ENCODE peak calls at places on chromosomes 4 and X, in nine cellular contexts. R, V, N, L, C, T, J, U and M are unnamed samples.

GRCh38 chr4:79050521-79050880 is 111.3 kb upstream of the PAQR3 start:
- DNase-seq in U (peak; percentile 54), N (no peak), V (no peak), T (no peak), R (no peak), J (no peak), C (no peak), L (no peak), M (no peak)

GRCh38 chr4:143384381-143384994 is 47.8 kb downstream of the GAB1 start:
- DNase-seq in U (no peak), V (no peak), C (no peak), R (no peak), N (no peak), L (peak; percentile 47), J (no peak), T (no peak), M (no peak)

GRCh38 chr4:164358400-164358799 is 395.5 kb upstream of the SMIM31 start:
- DNase-seq in T (no peak), V (no peak), C (no peak), U (no peak), N (no peak), R (no peak), J (no peak), L (no peak), M (no peak)

GRCh38 chr4:99722662-99723061 is 65.0 kb upstream of the C4orf54 start:
- DNase-seq in N (peak; percentile 24), T (no peak), V (no peak), U (no peak), R (no peak), L (peak; percentile 1), J (no peak), C (no peak), M (no peak)

GRCh38 chrX:53421772-53422090 is 723 bp downstream of the SMC1A start:
- DNase-seq in V (no peak), J (no peak), R (no peak), U (no peak), C (no peak), T (no peak), N (no peak), L (no peak), M (no peak)

GRCh38 chrX:9519546-9520210 is 54.8 kb downstream of the TBL1X start:
- DNase-seq in N (no peak), V (no peak), U (no peak), J (no peak), C (no peak), L (no peak), T (no peak), R (no peak), M (no peak)

GRCh38 chr4:7399433-7400234 is 35.1 kb downstream of the PSAPL1 start:
- DNase-seq in U (peak; percentile 27), R (no peak), N (no peak), T (no peak), V (no peak), L (no peak), C (no peak), J (no peak), M (no peak)

GRCh38 chr4:100826808-100827548 is 309.2 kb upstream of the EMCN start:
- DNase-seq in J (no peak), U (no peak), N (no peak), T (no peak), R (no peak), C (no peak), V (no peak), L (no peak), M (no peak)

GRCh38 chrX:54786972-54787371 is 11.1 kb downstream of the ITIH6 start:
- DNase-seq in L (no peak), U (peak; percentile 77), R (no peak), N (peak; percentile 27), T (peak; percentile 25), J (peak; percentile 33), C (peak; percentile 56), V (peak; percentile 19), M (no peak)

GRCh38 chr4:8373270-8373972 is 67.1 kb downstream of the ACOX3 start:
- DNase-seq in J (no peak), U (no peak), T (no peak), V (no peak), C (no peak), L (no peak), R (no peak), N (no peak), M (no peak)

GRCh38 chrX:148133099-148133725 is 152.1 kb downstream of the FMR1NB start:
- DNase-seq in N (peak; percentile 0), C (peak; percentile 88), U (no peak), L (no peak), J (peak; percentile 64), R (no peak), T (no peak), V (peak; percentile 1), M (no peak)

GRCh38 chrX:47634871-47635575 is 5.3 kb upstream of the CFP start:
- DNase-seq in L (no peak), U (no peak), R (no peak), N (no peak), J (no peak), T (no peak), C (no peak), V (no peak), M (no peak)

GRCh38 chr4:36841583-36842326 is 402.8 kb upstream of the NWD2 start:
- DNase-seq in L (no peak), T (no peak), R (no peak), U (no peak), C (peak; percentile 80), N (peak; percentile 36), J (no peak), V (no peak), M (no peak)

GRCh38 chr4:98542011-98542410 is 116.4 kb downstream of the TSPAN5 start:
- DNase-seq in U (no peak), V (no peak), N (peak; percentile 58), C (no peak), L (no peak), R (no peak), T (no peak), J (no peak), M (peak; percentile 53)

GRCh38 chr4:162475221-162475620 is 311.4 kb upstream of the FSTL5 start:
- DNase-seq in T (no peak), L (no peak), J (no peak), R (no peak), C (no peak), N (no peak), U (no peak), V (no peak), M (no peak)

GRCh38 chr4:184361443-184361842 is 112.9 kb downstream of the IRF2 start:
- DNase-seq in R (no peak), U (no peak), N (peak; percentile 34), V (no peak), C (no peak), L (peak; percentile 67), J (no peak), T (no peak), M (no peak)

GRCh38 chr4:135072553-135072952 is 871.0 kb upstream of the PABPC4L start:
- DNase-seq in J (no peak), L (no peak), C (no peak), T (no peak), R (no peak), U (no peak), V (no peak), N (no peak), M (no peak)

GRCh38 chr4:135073389-135073788 is 871.8 kb upstream of the PABPC4L start:
- DNase-seq in R (no peak), J (no peak), N (no peak), C (no peak), V (no peak), T (no peak), L (no peak), U (no peak), M (no peak)
- H3K27ac ChIP-seq in R (no peak overlapping the region), J (no peak overlapping the region), N (no peak overlapping the region), C (no peak overlapping the region), V (no peak overlapping the region), T (no peak overlapping the region), L (no peak overlapping the region), U (no peak overlapping the region), M (no peak overlapping the region)

DNA sequence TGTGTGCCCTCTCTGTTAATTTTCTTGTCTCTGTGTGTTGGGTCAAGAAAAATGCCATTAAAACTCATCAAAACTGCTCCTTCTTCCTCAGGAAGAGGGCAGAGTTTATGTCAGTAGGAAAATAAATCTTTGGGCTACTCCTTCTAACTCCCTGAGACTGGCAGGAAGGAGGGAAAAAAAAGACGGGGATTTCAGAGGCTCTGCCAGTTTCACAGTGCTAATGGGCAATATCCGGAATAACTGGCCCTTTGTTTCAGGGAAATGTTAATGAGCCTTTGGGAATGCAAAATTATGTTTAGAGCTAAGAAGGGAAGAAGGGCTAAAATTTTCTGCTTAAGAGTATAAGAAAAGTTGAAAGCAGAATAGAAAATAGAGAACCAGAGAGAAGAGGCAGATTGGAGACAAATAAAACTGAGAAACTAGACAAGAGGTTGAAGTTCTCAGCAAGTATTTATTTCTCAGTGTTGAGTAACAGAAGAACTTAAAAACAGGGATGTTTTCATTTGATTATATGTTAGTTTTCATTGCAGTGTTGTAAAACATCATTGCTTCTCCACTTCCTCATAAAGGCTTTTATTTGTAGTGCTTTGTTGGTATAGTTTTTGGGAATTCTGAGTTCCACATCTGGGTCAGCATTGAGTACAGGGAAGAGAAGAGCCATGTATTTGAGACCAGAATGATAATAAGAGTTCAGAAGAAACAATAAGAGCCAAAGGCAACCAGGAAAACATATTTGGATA is 19.8 kb downstream of the GABRB1 start:
- DNase-seq in R (no peak), V (no peak), C (no peak), N (no peak), L (no peak), J (no peak), T (no peak), U (no peak), M (no peak)
- H3K27ac ChIP-seq in R (no peak overlapping the region), V (no peak overlapping the region), C (no peak overlapping the region), N (no peak overlapping the region), L (no peak overlapping the region), J (no peak overlapping the region), T (no peak overlapping the region), U (no peak overlapping the region), M (no peak overlapping the region)

GRCh38 chr4:54568184-54568583 is 89.6 kb upstream of the KIT start:
- DNase-seq in T (no peak), C (no peak), J (no peak), R (no peak), V (peak; percentile 67), L (peak; percentile 83), U (no peak), N (peak; percentile 65), M (peak; percentile 91)
- H3K27ac ChIP-seq in T (no peak overlapping the region), C (no peak overlapping the region), J (no peak overlapping the region), R (no peak overlapping the region), V (no peak overlapping the region), L (no peak overlapping the region), U (no peak overlapping the region), N (no peak overlapping the region), M (no peak overlapping the region)

DNA sequence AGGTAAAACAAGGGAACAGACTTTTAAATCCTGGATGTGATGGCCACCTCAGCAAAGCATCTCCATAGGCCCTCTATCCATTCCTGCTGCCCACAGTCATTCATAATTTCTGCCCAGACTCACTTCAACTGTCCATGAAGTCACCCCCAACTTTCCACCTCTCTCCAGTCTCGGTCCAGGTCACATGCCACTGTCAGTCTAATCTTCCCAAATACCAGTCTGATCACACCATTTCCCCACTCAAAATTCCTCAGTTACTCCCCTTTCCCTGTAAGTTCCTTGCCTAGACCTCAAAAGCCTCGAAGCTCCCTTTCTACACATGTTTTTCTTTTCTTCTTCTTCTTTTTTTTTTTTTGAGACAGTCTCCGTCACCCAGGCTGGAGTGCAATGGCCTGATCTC is 51.2 kb upstream of the HOPX start:
- DNase-seq in U (no peak), L (no peak), R (no peak), V (no peak), N (no peak), J (no peak), C (no peak), T (no peak), M (no peak)
- H3K27ac ChIP-seq in U (no peak overlapping the region), L (no peak overlapping the region), R (no peak overlapping the region), V (no peak overlapping the region), N (no peak overlapping the region), J (no peak overlapping the region), C (no peak overlapping the region), T (no peak overlapping the region), M (no peak overlapping the region)